ENCODE peak calls at places on chromosome 22, in nine cellular contexts. F, K, P, X, B, S, G, M and Q are unnamed samples.

GRCh38 chr22:42945736-42946135 is 69.2 kb downstream of the PACSIN2 start:
- DNase-seq in M (no peak), K (no peak), F (no peak), S (no peak), B (no peak), P (no peak), G (no peak), X (no peak), Q (no peak)

GRCh38 chr22:28769394-28770085 is 3.0 kb upstream of the CCDC117 start:
- DNase-seq in S (no peak), G (no peak), M (no peak), P (no peak), X (no peak), F (no peak), K (no peak), B (no peak), Q (no peak)

GRCh38 chr22:46504586-46504985 is 32.8 kb downstream of the CELSR1 start:
- DNase-seq in M (no peak), P (no peak), G (no peak), F (no peak), S (no peak), K (no peak), B (no peak), X (no peak), Q (no peak)

GRCh38 chr22:32237021-32237420 is 18.1 kb downstream of the SLC5A4 start:
- DNase-seq in M (no peak), G (no peak), X (no peak), P (no peak), S (no peak), F (no peak), K (no peak), B (no peak), Q (no peak)

GRCh38 chr22:21640810-21641209 is 1.3 kb upstream of the SDF2L1 start:
- DNase-seq in F (no peak), P (no peak), K (no peak), M (no peak), S (no peak), G (no peak), X (no peak), B (no peak), Q (no peak)

GRCh38 chr22:20066617-20067383 is 13.2 kb upstream of the DGCR8 start:
- DNase-seq in S (no peak), G (no peak), X (no peak), P (no peak), K (no peak), M (no peak), B (no peak), F (no peak), Q (no peak)

GRCh38 chr22:42343551-42344081 is 73.2 kb upstream of the TCF20 start:
- DNase-seq in G (peak; percentile 83), X (no peak), F (peak; percentile 30), M (peak; percentile 29), K (no peak), P (no peak), B (peak; percentile 53), S (no peak), Q (no peak)

GRCh38 chr22:25900390-25900789 is 158.4 kb downstream of the MYO18B start:
- DNase-seq in F (no peak), S (no peak), K (no peak), G (no peak), M (no peak), P (no peak), X (no peak), B (no peak), Q (no peak)

GRCh38 chr22:38930512-38930911 is 26.9 kb upstream of the APOBEC3A start:
- DNase-seq in F (no peak), B (no peak), X (no peak), K (no peak), G (no peak), P (no peak), M (no peak), S (no peak), Q (no peak)

GRCh38 chr22:19064354-19065054 is 57.7 kb downstream of the DGCR2 start:
- DNase-seq in S (no peak), X (no peak), M (no peak), K (no peak), B (no peak), F (no peak), P (no peak), G (no peak), Q (no peak)

GRCh38 chr22:48744283-48744641 is 1083.4 kb downstream of the BRD1 start:
- DNase-seq in F (no peak), M (no peak), K (peak; percentile 15), P (no peak), X (no peak), S (peak; percentile 15), B (no peak), G (no peak), Q (no peak)

GRCh38 chr22:45240137-45240809 is 421 bp downstream of the KIAA0930 start:
- DNase-seq in P (no peak), M (no peak), S (no peak), B (no peak), K (no peak), X (peak; percentile 35), G (peak; percentile 82), F (no peak), Q (no peak)

GRCh38 chr22:37996079-37996478 is 11.7 kb upstream of the SOX10 start:
- DNase-seq in X (no peak), G (no peak), P (no peak), F (no peak), K (no peak), B (no peak), S (no peak), M (no peak), Q (no peak)

GRCh38 chr22:18000441-18001039 is 23.8 kb downstream of the MICAL3 start:
- DNase-seq in F (no peak), G (peak; percentile 45), S (peak; percentile 63), P (no peak), B (no peak), K (no peak), M (no peak), X (peak; percentile 36), Q (no peak)

GRCh38 chr22:23534851-23535717 is 45.0 kb downstream of the IGLL1 start:
- DNase-seq in F (no peak), X (no peak), G (peak; percentile 2), S (no peak), B (no peak), K (no peak), M (no peak), P (no peak), Q (no peak)

GRCh38 chr22:40485813-40486610 is 115.6 kb downstream of the SGSM3 start:
- DNase-seq in S (no peak), G (no peak), K (no peak), M (no peak), B (no peak), P (no peak), X (no peak), F (peak; percentile 22), Q (no peak)

GRCh38 chr22:23569716-23570115 is 10.4 kb downstream of the IGLL1 start:
- DNase-seq in G (no peak), S (no peak), M (no peak), X (no peak), B (no peak), K (no peak), F (no peak), P (no peak), Q (no peak)

GRCh38 chr22:23613193-23613973 is 18.7 kb downstream of the DRICH1 start:
- DNase-seq in M (no peak), X (no peak), P (no peak), F (no peak), G (no peak), B (no peak), K (no peak), S (no peak), Q (no peak)